ENCODE peak calls at places on chromosomes 5 and 9, in seven cellular contexts. Z is GM12878, S is K562, V is HCT116, H is SK-N-SH, F is Panc1, L is H1. C is an unnamed sample.

GRCh38 chr9:129697111-129697955 is 31.9 kb downstream of the PRRX2 start:
- DNase-seq in Z (no peak), S (peak), V (no peak), H (peak), F (no peak), L (peak), C (no peak)

GRCh38 chr5:110414360-110414759 is 312.1 kb downstream of the TMEM232 start:
- DNase-seq in Z (no peak), S (no peak), V (no peak), H (no peak), F (no peak), L (no peak), C (peak)

GRCh38 chr9:93576296-93577044 is at the start of gene PHF2:
- DNase-seq in Z (no peak), S (peak), V (no peak), H (peak), F (no peak), L (no peak), C (no peak)

GRCh38 chr5:180742727-180743126 is 2.9 kb upstream of the OR2Y1 start:
- DNase-seq in Z (no peak), S (no peak), V (no peak), H (no peak), F (no peak), L (no peak), C (no peak)

GRCh38 chr5:72510610-72511121 is 3.5 kb upstream of the ZNF366 start:
- DNase-seq in Z (no peak), S (no peak), V (no peak), H (no peak), F (no peak), L (no peak), C (no peak)

GRCh38 chr9:134066923-134067851 is 639 bp downstream of the BRD3 start:
- DNase-seq in Z (no peak), S (peak), V (no peak), H (peak), F (no peak), L (no peak), C (no peak)

GRCh38 chr5:178334856-178335255 is 102.3 kb upstream of the PHYKPL start:
- DNase-seq in Z (no peak), S (no peak), V (no peak), H (no peak), F (no peak), L (no peak), C (no peak)

GRCh38 chr5:78787763-78788162 is 139.2 kb upstream of the LHFPL2 start:
- DNase-seq in Z (no peak), S (no peak), V (no peak), H (no peak), F (no peak), L (no peak), C (no peak)

GRCh38 chr9:14315754-14316573 is 2.0 kb upstream of the NFIB start:
- DNase-seq in Z (no peak), S (no peak), V (no peak), H (peak), F (no peak), L (peak), C (no peak)

GRCh38 chr5:172141949-172142319 is 46.1 kb downstream of the STK10 start:
- DNase-seq in Z (no peak), S (peak), V (no peak), H (no peak), F (no peak), L (no peak), C (no peak)

GRCh38 chr5:146390469-146390868 is 51.8 kb downstream of the POU4F3 start:
- DNase-seq in Z (no peak), S (no peak), V (peak), H (no peak), F (no peak), L (peak), C (peak)

GRCh38 chr9:97502222-97502983 is 937 bp downstream of the TMOD1 start:
- DNase-seq in Z (no peak), S (peak), V (no peak), H (no peak), F (no peak), L (peak), C (no peak)

GRCh38 chr5:93249651-93250289 is 331.2 kb downstream of the NR2F1-AS1 start:
- DNase-seq in Z (no peak), S (no peak), V (peak), H (no peak), F (no peak), L (no peak), C (no peak)

GRCh38 chr9:105663914-105664313 is 1.7 kb downstream of the TAL2 start:
- DNase-seq in Z (no peak), S (no peak), V (no peak), H (no peak), F (no peak), L (no peak), C (no peak)

GRCh38 chr9:10678790-10679189 is 66.0 kb upstream of the PTPRD start:
- DNase-seq in Z (no peak), S (no peak), V (no peak), H (no peak), F (no peak), L (no peak), C (no peak)

GRCh38 chr5:107812570-107813141 is 141.9 kb upstream of the EFNA5 start:
- DNase-seq in Z (peak), S (no peak), V (no peak), H (no peak), F (no peak), L (no peak), C (no peak)

GRCh38 chr5:69099302-69099701 is 5.5 kb downstream of the SLC30A5 start:
- DNase-seq in Z (no peak), S (no peak), V (no peak), H (no peak), F (no peak), L (no peak), C (no peak)

GRCh38 chr9:36127652-36128244 is 8.8 kb upstream of the GLIPR2 start:
- DNase-seq in Z (no peak), S (no peak), V (no peak), H (no peak), F (no peak), L (no peak), C (no peak)

GRCh38 chr9:112249277-112249676 is 74.2 kb upstream of the SUSD1 start:
- DNase-seq in Z (peak), S (no peak), V (no peak), H (no peak), F (no peak), L (no peak), C (no peak)

GRCh38 chr5:133977858-133978257 is 9.4 kb upstream of the C5orf15 start:
- DNase-seq in Z (no peak), S (no peak), V (no peak), H (no peak), F (no peak), L (no peak), C (no peak)

GRCh38 chr5:43078956-43079355 is 38.8 kb upstream of the ANXA2R start:
- DNase-seq in Z (no peak), S (no peak), V (no peak), H (no peak), F (no peak), L (no peak), C (no peak)

GRCh38 chr9:104238668-104239067 is 144.6 kb downstream of the SMC2 start:
- DNase-seq in Z (no peak), S (no peak), V (no peak), H (no peak), F (no peak), L (no peak), C (peak)

GRCh38 chr5:154776167-154776566 is 21.0 kb downstream of the LARP1 start:
- DNase-seq in Z (no peak), S (no peak), V (no peak), H (no peak), F (no peak), L (no peak), C (no peak)

GRCh38 chr5:90119531-90119940 is 290.0 kb downstream of the CETN3 start:
- DNase-seq in Z (no peak), S (no peak), V (no peak), H (no peak), F (no peak), L (no peak), C (no peak)

DNA sequence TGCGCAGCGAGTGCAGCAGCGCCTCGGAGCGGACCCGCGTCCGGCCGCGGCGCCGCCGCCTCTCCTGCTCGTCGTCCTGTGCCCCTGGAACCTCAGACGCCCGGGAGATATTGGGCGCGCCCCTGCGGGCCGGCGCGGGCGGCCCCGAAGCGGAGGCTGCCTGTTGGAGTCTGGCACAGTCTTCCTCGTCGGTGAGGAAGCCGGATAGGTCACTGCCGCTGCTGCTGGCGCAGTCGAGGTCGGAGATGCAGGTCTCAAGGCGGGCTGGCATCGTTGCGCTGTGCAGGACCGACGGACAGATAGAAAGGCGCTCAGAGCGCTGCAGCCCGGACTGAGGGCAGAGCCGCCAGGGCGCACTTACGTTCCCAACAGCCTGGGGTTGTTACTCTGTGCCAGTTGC is 344 bp downstream of the NEUROG1 start:
- DNase-seq in Z (no peak), S (no peak), V (no peak), H (no peak), F (no peak), L (no peak), C (no peak)
- TF ChIP-seq SIN3A in Z (no peak), S (no peak), V (no peak), H (no peak), F (no peak), L (no peak), C (no peak)

GRCh38 chr5:83956386-83956785 is 235.7 kb upstream of the HAPLN1 start:
- DNase-seq in Z (no peak), S (no peak), V (no peak), H (no peak), F (no peak), L (no peak), C (no peak)

GRCh38 chr5:83957188-83957587 is 236.5 kb upstream of the HAPLN1 start:
- DNase-seq in Z (no peak), S (no peak), V (no peak), H (no peak), F (no peak), L (no peak), C (no peak)

DNA sequence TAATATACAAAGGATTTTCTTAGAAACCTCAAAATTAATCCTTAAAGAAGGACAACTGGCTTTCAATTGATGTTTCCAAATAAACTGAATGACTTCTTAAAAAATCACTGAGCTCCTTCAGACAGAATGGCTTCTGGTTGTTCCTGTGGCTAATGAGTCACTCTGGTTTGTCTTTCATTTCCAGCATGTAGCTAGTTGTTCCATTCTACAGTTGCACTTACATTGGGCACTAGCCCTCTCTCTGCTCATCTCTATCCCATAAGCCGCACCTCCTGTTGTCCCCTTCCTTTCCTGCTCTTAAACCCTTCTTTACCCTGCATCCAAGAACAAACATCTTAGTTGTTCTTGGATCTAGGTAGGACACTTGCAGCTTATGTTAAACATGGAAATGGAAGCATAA is 235.3 kb upstream of the HAPLN1 start:
- DNase-seq in Z (no peak), S (no peak), V (no peak), H (no peak), F (no peak), L (no peak), C (no peak)
- TF ChIP-seq SIN3A in Z (no peak), S (no peak), V (no peak), H (no peak), F (no peak), L (no peak), C (no peak)

DNA sequence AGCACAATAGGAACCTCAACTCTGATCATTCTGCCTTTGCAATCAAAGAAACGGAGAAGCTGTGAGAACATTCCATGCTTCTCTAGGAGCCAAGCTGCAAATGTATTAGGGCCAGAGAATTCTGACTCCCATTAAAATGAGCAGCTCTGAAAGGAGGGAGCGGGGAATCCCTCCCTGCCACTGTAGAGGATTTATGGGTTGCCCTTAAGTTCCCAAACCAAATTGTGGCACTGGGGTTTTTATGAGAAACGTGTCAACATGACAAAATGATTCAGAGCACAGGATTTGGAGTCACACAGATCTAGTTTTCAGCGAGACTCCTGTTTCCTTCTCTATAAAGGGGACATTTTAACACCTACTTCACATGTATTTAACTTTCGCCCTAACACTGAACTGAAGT is 1.8 kb downstream of the IL6ST start:
- DNase-seq in Z (no peak), S (no peak), V (no peak), H (no peak), F (no peak), L (no peak), C (no peak)
- TF ChIP-seq SIN3A in Z (no peak), S (no peak), V (no peak), H (no peak), F (no peak), L (no peak), C (no peak)

DNA sequence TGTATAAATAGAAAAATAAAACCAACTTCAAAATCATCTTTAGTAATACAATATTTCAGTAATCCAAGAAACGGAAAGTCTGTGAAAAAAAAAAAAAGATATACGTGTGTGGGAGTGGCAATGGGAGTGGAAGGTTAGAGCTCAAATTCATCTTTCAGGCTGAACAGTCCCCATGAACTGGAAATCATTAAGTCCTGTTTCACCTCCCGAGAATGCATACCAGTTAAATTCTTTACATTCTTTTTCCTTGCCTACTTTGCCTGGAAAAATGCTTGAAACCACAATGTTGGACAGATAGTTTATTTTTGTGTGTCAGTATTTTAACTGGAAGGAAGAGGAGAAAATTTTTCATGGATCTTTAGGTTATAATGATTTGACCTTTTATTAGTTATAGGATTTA is 166.8 kb downstream of the MUSK start:
- DNase-seq in Z (no peak), S (no peak), V (peak), H (no peak), F (no peak), L (no peak), C (peak)
- TF ChIP-seq SIN3A in Z (no peak), S (no peak), V (no peak), H (no peak), F (no peak), L (no peak), C (no peak)

GRCh38 chr5:61464512-61464911 is 132.5 kb downstream of the ZSWIM6 start:
- DNase-seq in Z (no peak), S (no peak), V (no peak), H (no peak), F (no peak), L (no peak), C (no peak)
- TF ChIP-seq SIN3A in Z (no peak), S (no peak), V (no peak), H (no peak), F (no peak), L (no peak), C (no peak)

GRCh38 chr5:122916490-122916889 is 71.1 kb downstream of the SNX24 start:
- DNase-seq in Z (no peak), S (no peak), V (no peak), H (no peak), F (no peak), L (no peak), C (no peak)

GRCh38 chr5:122919969-122920368 is 74.6 kb downstream of the SNX24 start:
- DNase-seq in Z (no peak), S (no peak), V (no peak), H (no peak), F (no peak), L (no peak), C (no peak)

GRCh38 chr5:122924719-122925395 is 79.4 kb downstream of the SNX24 start:
- DNase-seq in Z (no peak), S (no peak), V (no peak), H (no peak), F (no peak), L (no peak), C (no peak)

GRCh38 chr5:122924203-122924602 is 78.8 kb downstream of the SNX24 start:
- DNase-seq in Z (no peak), S (no peak), V (no peak), H (no peak), F (no peak), L (no peak), C (no peak)

GRCh38 chr5:122921826-122922225 is 76.4 kb downstream of the SNX24 start:
- DNase-seq in Z (no peak), S (no peak), V (no peak), H (no peak), F (no peak), L (no peak), C (no peak)
- TF ChIP-seq SIN3A in Z (no peak), S (no peak), V (no peak), H (no peak), F (no peak), L (no peak), C (no peak)

C was measured in HepG2.